ENCODE peak calls at places on chromosomes 16 and 17, in seven cellular contexts. One of them, this sample, is unnamed.

GRCh38 chr16:88778541-88779065 is 6.4 kb downstream of the PIEZO1 start:
- DNase-seq in glutamatergic neuron: no peak
- DNase-seq in thoracic aorta: no peak
- DNase-seq in heart left ventricle: no peak
- DNase-seq in WTC11: no peak
- DNase-seq in testis: no peak
- DNase-seq in cardiac fibroblast: no peak
- DNase-seq in this sample: no peak

GRCh38 chr17:81546906-81547613 is 5.1 kb downstream of the FAAP100 start:
- DNase-seq in glutamatergic neuron: no peak
- DNase-seq in thoracic aorta: no peak
- DNase-seq in heart left ventricle: peak
- DNase-seq in WTC11: no peak
- DNase-seq in testis: no peak
- DNase-seq in cardiac fibroblast: no peak
- DNase-seq in this sample: no peak

GRCh38 chr17:55690105-55690508 is 32.6 kb downstream of the TMEM100 start:
- DNase-seq in glutamatergic neuron: no peak
- DNase-seq in thoracic aorta: no peak
- DNase-seq in heart left ventricle: no peak
- DNase-seq in WTC11: no peak
- DNase-seq in testis: no peak
- DNase-seq in cardiac fibroblast: no peak
- DNase-seq in this sample: peak

GRCh38 chr16:54342001-54342776 is 55.6 kb upstream of the IRX3 start:
- DNase-seq in glutamatergic neuron: no peak
- DNase-seq in thoracic aorta: no peak
- DNase-seq in heart left ventricle: no peak
- DNase-seq in WTC11: no peak
- DNase-seq in testis: no peak
- DNase-seq in cardiac fibroblast: peak
- DNase-seq in this sample: no peak

GRCh38 chr16:3187798-3188674 is at the start of gene OR1F1:
- DNase-seq in glutamatergic neuron: peak
- DNase-seq in thoracic aorta: no peak
- DNase-seq in heart left ventricle: no peak
- DNase-seq in WTC11: peak
- DNase-seq in testis: no peak
- DNase-seq in cardiac fibroblast: peak
- DNase-seq in this sample: no peak

GRCh38 chr17:43905400-43905984 is 1.8 kb downstream of the MPP2 start:
- DNase-seq in glutamatergic neuron: no peak
- DNase-seq in thoracic aorta: no peak
- DNase-seq in heart left ventricle: no peak
- DNase-seq in WTC11: no peak
- DNase-seq in testis: no peak
- DNase-seq in cardiac fibroblast: no peak
- DNase-seq in this sample: no peak

GRCh38 chr16:53912155-53912554 is 208.2 kb downstream of the FTO start:
- DNase-seq in glutamatergic neuron: no peak
- DNase-seq in thoracic aorta: no peak
- DNase-seq in heart left ventricle: no peak
- DNase-seq in WTC11: no peak
- DNase-seq in testis: no peak
- DNase-seq in cardiac fibroblast: no peak
- DNase-seq in this sample: no peak

GRCh38 chr17:42286411-42287295 is 1.6 kb upstream of the STAT5A start:
- DNase-seq in glutamatergic neuron: no peak
- DNase-seq in thoracic aorta: no peak
- DNase-seq in heart left ventricle: peak
- DNase-seq in WTC11: no peak
- DNase-seq in testis: peak
- DNase-seq in cardiac fibroblast: no peak
- DNase-seq in this sample: no peak

GRCh38 chr17:21687136-21687953 is 5.0 kb upstream of the KCNJ18 start:
- DNase-seq in glutamatergic neuron: no peak
- DNase-seq in thoracic aorta: no peak
- DNase-seq in heart left ventricle: no peak
- DNase-seq in WTC11: no peak
- DNase-seq in testis: no peak
- DNase-seq in cardiac fibroblast: no peak
- DNase-seq in this sample: no peak

GRCh38 chr16:49498241-49499017 is 124.8 kb downstream of the C16orf78 start:
- DNase-seq in glutamatergic neuron: peak
- DNase-seq in thoracic aorta: no peak
- DNase-seq in heart left ventricle: no peak
- DNase-seq in WTC11: no peak
- DNase-seq in testis: no peak
- DNase-seq in cardiac fibroblast: no peak
- DNase-seq in this sample: no peak

GRCh38 chr16:58057126-58057525 is 31.6 kb downstream of the MMP15 start:
- DNase-seq in glutamatergic neuron: no peak
- DNase-seq in thoracic aorta: no peak
- DNase-seq in heart left ventricle: no peak
- DNase-seq in WTC11: no peak
- DNase-seq in testis: no peak
- DNase-seq in cardiac fibroblast: no peak
- DNase-seq in this sample: no peak

GRCh38 chr17:55770220-55770870 is 19.5 kb downstream of the PCTP start:
- DNase-seq in glutamatergic neuron: no peak
- DNase-seq in thoracic aorta: no peak
- DNase-seq in heart left ventricle: no peak
- DNase-seq in WTC11: no peak
- DNase-seq in testis: no peak
- DNase-seq in cardiac fibroblast: peak
- DNase-seq in this sample: peak

GRCh38 chr16:58885528-58886170 is 151.5 kb upstream of the GOT2 start:
- DNase-seq in glutamatergic neuron: no peak
- DNase-seq in thoracic aorta: no peak
- DNase-seq in heart left ventricle: no peak
- DNase-seq in WTC11: no peak
- DNase-seq in testis: no peak
- DNase-seq in cardiac fibroblast: no peak
- DNase-seq in this sample: no peak

DNA sequence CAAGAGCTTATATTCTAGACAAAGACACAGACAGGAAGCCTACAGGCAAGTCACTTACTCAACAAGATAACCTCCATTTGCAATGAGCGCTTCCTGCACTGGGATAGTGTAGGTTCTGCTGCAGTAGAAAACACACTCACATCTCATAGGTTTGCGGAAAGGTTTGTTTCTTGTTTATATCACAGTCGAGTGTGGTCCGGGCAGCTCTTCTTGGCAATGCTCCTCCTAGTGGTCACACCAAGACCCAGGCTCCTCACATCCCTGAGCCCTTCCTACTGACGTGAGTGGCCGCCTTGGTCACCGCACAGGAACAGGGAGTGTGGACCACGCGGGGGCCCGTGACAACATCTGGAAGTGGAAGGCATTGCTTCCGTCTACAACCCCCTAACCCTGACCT is 48.0 kb upstream of the RBFOX3 start:
- DNase-seq in glutamatergic neuron: peak
- DNase-seq in thoracic aorta: no peak
- DNase-seq in heart left ventricle: no peak
- DNase-seq in WTC11: peak
- DNase-seq in testis: peak
- DNase-seq in cardiac fibroblast: peak
- DNase-seq in this sample: no peak
- TF ChIP-seq CTCF in glutamatergic neuron: peak
- TF ChIP-seq CTCF in thoracic aorta: no peak
- TF ChIP-seq CTCF in heart left ventricle: peak
- TF ChIP-seq CTCF in WTC11: peak
- TF ChIP-seq CTCF in testis: no peak
- TF ChIP-seq CTCF in cardiac fibroblast: peak
- TF ChIP-seq CTCF in this sample: peak

DNA sequence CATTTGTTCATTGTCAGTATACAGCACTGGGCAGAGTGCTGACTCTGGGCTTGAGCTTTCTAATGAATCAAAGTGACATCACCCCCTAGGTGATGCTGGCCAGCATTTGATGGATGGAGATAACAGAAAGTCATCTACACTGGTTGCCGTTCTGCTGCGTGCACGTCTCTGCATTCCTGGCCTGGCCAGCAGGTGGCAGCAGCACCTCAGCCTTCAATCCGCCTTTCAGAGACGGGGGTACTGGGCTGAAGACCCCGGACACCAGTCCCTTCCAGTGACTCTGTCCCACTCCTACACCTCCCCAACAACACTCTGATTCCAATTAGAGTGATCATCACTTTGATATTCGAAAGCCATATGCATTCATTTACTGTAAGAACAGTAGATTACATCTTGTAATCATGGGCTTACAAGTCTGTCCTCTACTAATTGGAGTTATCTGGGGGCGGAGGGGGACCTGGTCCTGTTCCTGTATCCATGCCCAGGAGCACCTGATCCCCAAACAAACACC is 6.0 kb downstream of the CPSF4L start:
- DNase-seq in glutamatergic neuron: peak
- DNase-seq in thoracic aorta: no peak
- DNase-seq in heart left ventricle: no peak
- DNase-seq in WTC11: peak
- DNase-seq in testis: peak
- DNase-seq in cardiac fibroblast: peak
- DNase-seq in this sample: no peak
- TF ChIP-seq CTCF in glutamatergic neuron: peak
- TF ChIP-seq CTCF in thoracic aorta: peak
- TF ChIP-seq CTCF in heart left ventricle: peak
- TF ChIP-seq CTCF in WTC11: peak
- TF ChIP-seq CTCF in testis: peak
- TF ChIP-seq CTCF in cardiac fibroblast: peak
- TF ChIP-seq CTCF in this sample: peak

GRCh38 chr17:75679706-75680201 is 12.6 kb downstream of the SAP30BP start:
- DNase-seq in glutamatergic neuron: no peak
- DNase-seq in thoracic aorta: no peak
- DNase-seq in heart left ventricle: peak
- DNase-seq in WTC11: no peak
- DNase-seq in testis: no peak
- DNase-seq in cardiac fibroblast: peak
- DNase-seq in this sample: no peak
- TF ChIP-seq CTCF in glutamatergic neuron: no peak
- TF ChIP-seq CTCF in thoracic aorta: no peak
- TF ChIP-seq CTCF in heart left ventricle: peak
- TF ChIP-seq CTCF in WTC11: no peak
- TF ChIP-seq CTCF in testis: no peak
- TF ChIP-seq CTCF in cardiac fibroblast: peak
- TF ChIP-seq CTCF in this sample: peak

GRCh38 chr16:66714062-66714461 is 17.5 kb upstream of the CMTM4 start:
- DNase-seq in glutamatergic neuron: no peak
- DNase-seq in thoracic aorta: no peak
- DNase-seq in heart left ventricle: no peak
- DNase-seq in WTC11: no peak
- DNase-seq in testis: no peak
- DNase-seq in cardiac fibroblast: no peak
- DNase-seq in this sample: no peak

GRCh38 chr16:66714659-66715307 is 18.2 kb upstream of the CMTM4 start:
- DNase-seq in glutamatergic neuron: no peak
- DNase-seq in thoracic aorta: no peak
- DNase-seq in heart left ventricle: no peak
- DNase-seq in WTC11: no peak
- DNase-seq in testis: no peak
- DNase-seq in cardiac fibroblast: no peak
- DNase-seq in this sample: no peak

GRCh38 chr16:66717776-66718175 is 21.2 kb upstream of the CMTM4 start:
- DNase-seq in glutamatergic neuron: no peak
- DNase-seq in thoracic aorta: no peak
- DNase-seq in heart left ventricle: no peak
- DNase-seq in WTC11: no peak
- DNase-seq in testis: no peak
- DNase-seq in cardiac fibroblast: no peak
- DNase-seq in this sample: no peak

GRCh38 chr16:66719246-66719645 is 22.7 kb upstream of the CMTM4 start:
- DNase-seq in glutamatergic neuron: no peak
- DNase-seq in thoracic aorta: no peak
- DNase-seq in heart left ventricle: no peak
- DNase-seq in WTC11: no peak
- DNase-seq in testis: no peak
- DNase-seq in cardiac fibroblast: no peak
- DNase-seq in this sample: no peak

GRCh38 chr16:66717112-66717675 is 20.7 kb upstream of the CMTM4 start:
- DNase-seq in glutamatergic neuron: peak
- DNase-seq in thoracic aorta: no peak
- DNase-seq in heart left ventricle: peak
- DNase-seq in WTC11: peak
- DNase-seq in testis: peak
- DNase-seq in cardiac fibroblast: peak
- DNase-seq in this sample: no peak
- TF ChIP-seq CTCF in glutamatergic neuron: peak
- TF ChIP-seq CTCF in thoracic aorta: no peak
- TF ChIP-seq CTCF in heart left ventricle: peak
- TF ChIP-seq CTCF in WTC11: peak
- TF ChIP-seq CTCF in testis: peak
- TF ChIP-seq CTCF in cardiac fibroblast: peak
- TF ChIP-seq CTCF in this sample: peak

DNA sequence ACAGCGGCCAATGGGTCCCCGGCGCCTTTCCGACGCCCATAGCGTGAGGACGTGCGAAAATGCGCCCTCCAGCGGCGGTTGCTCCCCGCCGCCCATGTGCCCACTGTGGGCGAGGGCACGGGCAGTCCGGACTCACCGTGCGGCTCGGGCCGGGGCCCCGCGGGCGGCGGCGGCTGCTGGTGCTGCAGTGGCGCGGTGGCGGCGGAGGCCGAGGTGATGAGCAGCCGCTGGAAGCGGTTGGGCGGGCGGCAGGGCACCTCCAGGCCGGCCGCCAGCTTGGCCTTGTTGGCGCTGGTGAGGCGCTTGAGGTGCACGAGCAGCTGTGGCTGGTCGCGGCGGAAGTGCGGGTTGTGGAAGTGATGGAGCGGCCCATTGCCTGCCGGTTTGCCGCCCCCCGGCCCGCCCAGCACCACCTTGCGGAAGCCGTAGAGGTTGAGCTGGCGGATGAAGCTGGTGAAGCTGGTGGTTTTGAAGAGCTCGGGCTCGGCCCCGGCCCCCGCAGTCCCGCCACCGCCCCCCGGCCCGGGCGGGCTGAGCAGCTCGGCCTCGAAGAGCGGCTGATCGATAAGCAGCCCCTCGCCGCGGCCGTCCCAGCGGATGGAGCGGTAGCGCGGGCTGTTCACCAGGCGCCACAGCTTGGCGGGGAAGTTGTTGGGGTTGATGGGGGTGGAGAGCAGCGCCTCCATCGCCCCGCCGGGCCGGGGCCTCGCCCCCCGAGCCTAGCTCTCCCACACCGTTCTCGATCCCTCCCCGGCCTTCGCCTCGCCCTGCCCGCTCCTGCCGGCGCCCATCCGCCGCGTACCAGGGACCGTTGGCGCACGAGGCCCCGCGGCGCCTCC is at the start of gene HSF5:
- DNase-seq in glutamatergic neuron: peak
- DNase-seq in thoracic aorta: no peak
- DNase-seq in heart left ventricle: peak
- DNase-seq in WTC11: peak
- DNase-seq in testis: peak
- DNase-seq in cardiac fibroblast: peak
- DNase-seq in this sample: no peak
- TF ChIP-seq CTCF in glutamatergic neuron: peak
- TF ChIP-seq CTCF in thoracic aorta: no peak
- TF ChIP-seq CTCF in heart left ventricle: no peak
- TF ChIP-seq CTCF in WTC11: peak
- TF ChIP-seq CTCF in testis: no peak
- TF ChIP-seq CTCF in cardiac fibroblast: no peak
- TF ChIP-seq CTCF in this sample: no peak

GRCh38 chr16:85061566-85061965 is 34.0 kb downstream of the KIAA0513 start:
- DNase-seq in glutamatergic neuron: no peak
- DNase-seq in thoracic aorta: no peak
- DNase-seq in heart left ventricle: peak
- DNase-seq in WTC11: no peak
- DNase-seq in testis: peak
- DNase-seq in cardiac fibroblast: no peak
- DNase-seq in this sample: no peak
- TF ChIP-seq CTCF in glutamatergic neuron: no peak
- TF ChIP-seq CTCF in thoracic aorta: no peak
- TF ChIP-seq CTCF in heart left ventricle: no peak
- TF ChIP-seq CTCF in WTC11: no peak
- TF ChIP-seq CTCF in testis: no peak
- TF ChIP-seq CTCF in cardiac fibroblast: no peak
- TF ChIP-seq CTCF in this sample: no peak